ENCODE peak calls at places on chromosomes 16 and 17, in four cellular contexts. One of them, this sample, is unnamed.

GRCh38 chr16:86961133-86961720 is 356.0 kb downstream of the C16orf95 start:
- DNase-seq in cardiac muscle cell: peak
- DNase-seq in CD8-positive, alpha-beta memory T cell: no peak
- DNase-seq in left lung: no peak
- DNase-seq in this sample: no peak

GRCh38 chr16:57186630-57187507 is 740 bp downstream of the RSPRY1 start:
- DNase-seq in CD8-positive, alpha-beta memory T cell: peak
- DNase-seq in cardiac muscle cell: peak
- DNase-seq in left lung: no peak
- DNase-seq in this sample: peak

GRCh38 chr17:72858826-72859495 is 233.5 kb downstream of the SLC39A11 start:
- DNase-seq in cardiac muscle cell: no peak
- DNase-seq in CD8-positive, alpha-beta memory T cell: no peak
- DNase-seq in left lung: no peak
- DNase-seq in this sample: no peak

GRCh38 chr16:89051521-89052166 is 42.0 kb upstream of the ACSF3 start:
- DNase-seq in CD8-positive, alpha-beta memory T cell: no peak
- DNase-seq in left lung: peak
- DNase-seq in cardiac muscle cell: no peak
- DNase-seq in this sample: no peak

GRCh38 chr17:35127751-35128514 is 6.5 kb downstream of the FNDC8 start:
- DNase-seq in left lung: no peak
- DNase-seq in cardiac muscle cell: peak
- DNase-seq in CD8-positive, alpha-beta memory T cell: no peak
- DNase-seq in this sample: no peak

GRCh38 chr16:67917852-67918236 is 13.8 kb downstream of the CTRL start:
- DNase-seq in left lung: no peak
- DNase-seq in cardiac muscle cell: no peak
- DNase-seq in CD8-positive, alpha-beta memory T cell: no peak
- DNase-seq in this sample: no peak

GRCh38 chr16:80007216-80007615 is 406.7 kb upstream of the MAF start:
- DNase-seq in left lung: no peak
- DNase-seq in cardiac muscle cell: no peak
- DNase-seq in CD8-positive, alpha-beta memory T cell: no peak
- DNase-seq in this sample: no peak

GRCh38 chr16:11201498-11202259 is 54.3 kb downstream of the SOCS1 start:
- DNase-seq in CD8-positive, alpha-beta memory T cell: no peak
- DNase-seq in left lung: no peak
- DNase-seq in cardiac muscle cell: peak
- DNase-seq in this sample: no peak

GRCh38 chr16:57938936-57939871 is 31.7 kb downstream of the CNGB1 start:
- DNase-seq in left lung: no peak
- DNase-seq in cardiac muscle cell: peak
- DNase-seq in CD8-positive, alpha-beta memory T cell: no peak
- DNase-seq in this sample: no peak

GRCh38 chr17:49358638-49359247 is 3.3 kb downstream of the ZNF652 start:
- DNase-seq in cardiac muscle cell: peak
- DNase-seq in CD8-positive, alpha-beta memory T cell: peak
- DNase-seq in left lung: no peak
- DNase-seq in this sample: no peak

GRCh38 chr16:7303677-7304200 is 28.9 kb upstream of the RBFOX1 start:
- DNase-seq in cardiac muscle cell: no peak
- DNase-seq in CD8-positive, alpha-beta memory T cell: no peak
- DNase-seq in left lung: no peak
- DNase-seq in this sample: no peak

GRCh38 chr16:2325791-2326190 is 14.7 kb downstream of the ABCA3 start:
- DNase-seq in left lung: peak
- DNase-seq in CD8-positive, alpha-beta memory T cell: no peak
- DNase-seq in cardiac muscle cell: no peak
- DNase-seq in this sample: no peak

GRCh38 chr16:11258553-11259287 is 2.7 kb upstream of the SOCS1 start:
- DNase-seq in cardiac muscle cell: no peak
- DNase-seq in CD8-positive, alpha-beta memory T cell: peak
- DNase-seq in left lung: no peak
- DNase-seq in this sample: no peak

GRCh38 chr16:2386990-2387389 is 42.3 kb upstream of the CCNF start:
- DNase-seq in cardiac muscle cell: no peak
- DNase-seq in left lung: no peak
- DNase-seq in CD8-positive, alpha-beta memory T cell: no peak
- DNase-seq in this sample: no peak

GRCh38 chr16:12252616-12253015 is 276.1 kb downstream of the SNX29 start:
- DNase-seq in CD8-positive, alpha-beta memory T cell: no peak
- DNase-seq in left lung: no peak
- DNase-seq in cardiac muscle cell: no peak
- DNase-seq in this sample: no peak

GRCh38 chr16:86355951-86356350 is 154.4 kb upstream of the FOXF1 start:
- DNase-seq in cardiac muscle cell: no peak
- DNase-seq in CD8-positive, alpha-beta memory T cell: no peak
- DNase-seq in left lung: no peak
- DNase-seq in this sample: no peak

GRCh38 chr16:72256398-72257048 is 84.6 kb upstream of the PMFBP1 start:
- DNase-seq in left lung: no peak
- DNase-seq in CD8-positive, alpha-beta memory T cell: no peak
- DNase-seq in cardiac muscle cell: peak
- DNase-seq in this sample: no peak

GRCh38 chr17:16406742-16407674 is 8.4 kb upstream of the TRPV2 start:
- DNase-seq in CD8-positive, alpha-beta memory T cell: no peak
- DNase-seq in cardiac muscle cell: peak
- DNase-seq in left lung: peak
- DNase-seq in this sample: no peak

GRCh38 chr16:31535737-31536136 is 8.0 kb downstream of the AHSP start:
- DNase-seq in left lung: no peak
- DNase-seq in CD8-positive, alpha-beta memory T cell: no peak
- DNase-seq in cardiac muscle cell: no peak
- DNase-seq in this sample: no peak

GRCh38 chr17:49576121-49576905 is 642 bp downstream of the NXPH3 start:
- DNase-seq in CD8-positive, alpha-beta memory T cell: no peak
- DNase-seq in cardiac muscle cell: peak
- DNase-seq in left lung: no peak
- DNase-seq in this sample: peak

GRCh38 chr17:73402466-73402865 is 90.7 kb upstream of the CDC42EP4 start:
- DNase-seq in cardiac muscle cell: no peak
- DNase-seq in CD8-positive, alpha-beta memory T cell: no peak
- DNase-seq in left lung: peak
- DNase-seq in this sample: no peak

GRCh38 chr16:75107505-75107904 is 9.1 kb downstream of the LDHD start:
- DNase-seq in left lung: peak
- DNase-seq in CD8-positive, alpha-beta memory T cell: no peak
- DNase-seq in cardiac muscle cell: no peak
- DNase-seq in this sample: no peak

GRCh38 chr17:49971848-49972485 is 3.0 kb downstream of the DLX4 start:
- DNase-seq in left lung: no peak
- DNase-seq in cardiac muscle cell: peak
- DNase-seq in CD8-positive, alpha-beta memory T cell: no peak
- DNase-seq in this sample: no peak

GRCh38 chr16:67703626-67704025 is 15.5 kb downstream of the GFOD2 start:
- DNase-seq in left lung: no peak
- DNase-seq in CD8-positive, alpha-beta memory T cell: no peak
- DNase-seq in cardiac muscle cell: no peak
- DNase-seq in this sample: no peak

DNA sequence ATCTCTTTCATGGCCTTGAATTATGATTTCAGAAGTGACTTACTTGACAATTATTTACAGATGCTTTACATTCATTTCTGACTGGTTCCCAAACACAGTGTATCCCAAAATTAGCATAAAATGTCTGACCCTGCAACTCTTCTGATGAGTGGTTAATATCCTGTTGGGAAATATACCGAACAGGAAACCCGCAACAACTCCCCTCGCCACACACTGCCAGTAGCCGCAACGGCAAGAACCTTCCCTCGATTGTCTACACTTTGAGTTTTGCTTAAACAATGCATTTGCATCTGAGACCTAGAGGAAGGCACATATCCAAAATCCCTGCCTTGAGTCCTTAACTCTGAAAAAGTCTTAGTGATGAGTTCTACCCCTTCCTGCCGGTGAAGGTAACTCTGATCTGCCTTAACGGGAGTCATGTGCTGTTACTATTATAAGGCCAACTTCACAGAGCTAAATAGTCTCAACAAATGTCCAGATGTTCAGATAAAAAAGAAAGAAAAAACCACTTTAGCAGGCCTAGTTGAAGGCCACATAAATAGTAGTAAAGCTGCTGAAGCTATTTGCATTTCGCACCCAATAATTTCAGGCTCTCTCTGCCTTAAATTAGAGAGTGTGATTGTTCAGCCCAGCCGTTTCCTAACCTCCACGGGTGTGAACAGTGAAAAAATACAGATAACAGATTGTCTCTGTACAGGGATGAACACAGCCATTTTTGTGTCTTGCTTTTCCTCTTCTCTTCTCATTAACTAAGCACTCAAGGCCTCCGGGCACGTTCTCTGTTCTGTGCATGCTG is 321.1 kb downstream of the HS3ST3B1 start:
- DNase-seq in cardiac muscle cell: no peak
- DNase-seq in left lung: no peak
- DNase-seq in CD8-positive, alpha-beta memory T cell: no peak
- DNase-seq in this sample: no peak
- H3K27ac ChIP-seq in cardiac muscle cell: no peak
- H3K27ac ChIP-seq in left lung: no peak
- H3K27ac ChIP-seq in CD8-positive, alpha-beta memory T cell: no peak
- H3K27ac ChIP-seq in this sample: no peak

GRCh38 chr16:27317738-27318398 is 4.1 kb downstream of the IL4R start:
- DNase-seq in left lung: no peak
- DNase-seq in CD8-positive, alpha-beta memory T cell: peak
- DNase-seq in cardiac muscle cell: no peak
- DNase-seq in this sample: no peak

GRCh38 chr16:27315333-27316037 is 1.7 kb downstream of the IL4R start:
- DNase-seq in left lung: peak
- DNase-seq in CD8-positive, alpha-beta memory T cell: peak
- DNase-seq in cardiac muscle cell: peak
- DNase-seq in this sample: peak

GRCh38 chr16:27317320-27317719 is 3.5 kb downstream of the IL4R start:
- DNase-seq in CD8-positive, alpha-beta memory T cell: no peak
- DNase-seq in cardiac muscle cell: no peak
- DNase-seq in left lung: no peak
- DNase-seq in this sample: peak

GRCh38 chr16:27314986-27315332 is 1.2 kb downstream of the IL4R start:
- DNase-seq in left lung: no peak
- DNase-seq in CD8-positive, alpha-beta memory T cell: no peak
- DNase-seq in cardiac muscle cell: no peak
- DNase-seq in this sample: no peak

GRCh38 chr16:27316038-27316680 is 2.4 kb downstream of the IL4R start:
- DNase-seq in cardiac muscle cell: no peak
- DNase-seq in CD8-positive, alpha-beta memory T cell: no peak
- DNase-seq in left lung: no peak
- DNase-seq in this sample: peak
- H3K27ac ChIP-seq in cardiac muscle cell: peak
- H3K27ac ChIP-seq in CD8-positive, alpha-beta memory T cell: no peak
- H3K27ac ChIP-seq in left lung: peak
- H3K27ac ChIP-seq in this sample: peak

GRCh38 chr17:82278308-82278707 is 4.8 kb upstream of the CSNK1D start:
- DNase-seq in CD8-positive, alpha-beta memory T cell: no peak
- DNase-seq in cardiac muscle cell: no peak
- DNase-seq in left lung: no peak
- DNase-seq in this sample: no peak

GRCh38 chr17:82276951-82277350 is 3.5 kb upstream of the CSNK1D start:
- DNase-seq in cardiac muscle cell: no peak
- DNase-seq in left lung: no peak
- DNase-seq in CD8-positive, alpha-beta memory T cell: no peak
- DNase-seq in this sample: no peak

GRCh38 chr17:82278786-82279379 is 5.4 kb upstream of the CSNK1D start:
- DNase-seq in CD8-positive, alpha-beta memory T cell: no peak
- DNase-seq in left lung: no peak
- DNase-seq in cardiac muscle cell: no peak
- DNase-seq in this sample: no peak

GRCh38 chr17:82275326-82275725 is 1.8 kb upstream of the CSNK1D start:
- DNase-seq in cardiac muscle cell: no peak
- DNase-seq in CD8-positive, alpha-beta memory T cell: no peak
- DNase-seq in left lung: peak
- DNase-seq in this sample: no peak

DNA sequence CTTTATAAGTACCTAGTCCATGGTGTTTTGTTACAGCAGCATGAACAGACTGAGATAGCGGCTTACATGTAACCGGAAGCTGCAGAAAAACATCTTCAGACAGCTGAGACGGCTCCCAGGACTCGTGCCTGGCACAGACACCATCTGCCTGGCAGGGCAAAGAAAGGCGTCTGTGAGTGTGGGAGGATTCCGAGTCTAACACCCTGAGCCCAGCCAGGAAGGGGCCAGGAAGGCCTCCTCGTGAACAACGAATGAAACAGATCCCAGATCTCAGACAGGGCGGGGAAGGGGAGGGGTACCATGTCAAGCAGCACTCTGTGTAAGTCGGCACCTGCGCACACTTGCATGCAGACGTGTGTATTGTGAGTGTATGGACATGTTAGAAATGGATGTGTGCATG is 4.4 kb upstream of the CSNK1D start:
- DNase-seq in left lung: no peak
- DNase-seq in cardiac muscle cell: no peak
- DNase-seq in CD8-positive, alpha-beta memory T cell: no peak
- DNase-seq in this sample: no peak
- H3K27ac ChIP-seq in left lung: no peak
- H3K27ac ChIP-seq in cardiac muscle cell: no peak
- H3K27ac ChIP-seq in CD8-positive, alpha-beta memory T cell: no peak
- H3K27ac ChIP-seq in this sample: no peak

GRCh38 chr16:4678596-4678995 is 14.8 kb upstream of the NUDT16L1 start:
- DNase-seq in left lung: no peak
- DNase-seq in cardiac muscle cell: no peak
- DNase-seq in CD8-positive, alpha-beta memory T cell: no peak
- DNase-seq in this sample: no peak

GRCh38 chr16:4680673-4681470 is 12.5 kb upstream of the NUDT16L1 start:
- DNase-seq in cardiac muscle cell: no peak
- DNase-seq in left lung: peak
- DNase-seq in CD8-positive, alpha-beta memory T cell: no peak
- DNase-seq in this sample: no peak

GRCh38 chr16:4681471-4682083 is 11.8 kb upstream of the NUDT16L1 start:
- DNase-seq in CD8-positive, alpha-beta memory T cell: peak
- DNase-seq in cardiac muscle cell: no peak
- DNase-seq in left lung: no peak
- DNase-seq in this sample: no peak

GRCh38 chr16:4679156-4679853 is 14.1 kb upstream of the NUDT16L1 start:
- DNase-seq in CD8-positive, alpha-beta memory T cell: no peak
- DNase-seq in left lung: peak
- DNase-seq in cardiac muscle cell: no peak
- DNase-seq in this sample: no peak

DNA sequence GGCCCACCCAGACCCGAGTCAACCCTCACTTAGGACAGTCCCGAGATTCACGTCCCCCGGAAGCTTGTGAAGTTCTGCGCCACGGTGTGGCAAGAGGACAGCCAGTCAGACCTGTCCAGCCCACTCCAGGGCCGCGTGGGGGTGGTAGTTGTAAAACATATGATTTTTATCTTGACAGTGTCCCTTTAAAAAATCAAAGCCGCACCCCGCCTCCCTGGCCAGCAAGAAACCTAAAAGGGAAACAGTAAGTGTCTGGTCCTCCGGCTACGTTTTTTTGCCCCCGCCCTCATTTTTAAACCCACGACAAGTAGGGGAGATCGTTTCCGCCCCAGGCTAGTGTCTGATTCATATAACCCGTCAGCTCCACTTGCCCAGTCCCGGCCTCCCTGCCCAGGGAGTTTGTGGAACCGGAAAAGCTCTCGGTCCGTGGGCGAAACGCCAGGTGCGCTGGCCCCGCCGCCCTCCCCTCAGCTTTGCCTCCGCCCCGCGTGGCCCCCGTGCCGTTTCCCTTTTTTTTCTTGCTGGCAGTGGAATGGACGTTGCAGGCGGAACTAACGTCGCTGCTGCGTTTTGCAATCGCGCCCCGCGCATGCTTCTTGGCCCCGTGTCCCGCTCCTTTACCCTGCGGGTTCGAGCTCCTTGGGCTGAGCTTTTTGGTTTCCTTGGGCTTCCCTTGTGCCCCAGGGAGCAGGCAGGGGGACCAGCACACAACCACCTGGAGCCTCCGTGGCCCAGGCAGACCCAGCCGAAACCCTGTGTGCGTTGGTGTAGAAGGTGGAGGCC is 13.3 kb upstream of the NUDT16L1 start:
- DNase-seq in CD8-positive, alpha-beta memory T cell: no peak
- DNase-seq in cardiac muscle cell: no peak
- DNase-seq in left lung: peak
- DNase-seq in this sample: no peak
- H3K27ac ChIP-seq in CD8-positive, alpha-beta memory T cell: no peak
- H3K27ac ChIP-seq in cardiac muscle cell: peak
- H3K27ac ChIP-seq in left lung: peak
- H3K27ac ChIP-seq in this sample: peak

This sample was measured in coronary artery.